ENCODE peak calls at places on chromosome 15, in nine cellular contexts. A, M, J, W, Z, V, F, R and K are unnamed samples.

GRCh38 chr15:31360843-31361763 is 34.5 kb downstream of the KLF13 start:
- DNase-seq in A (no peak), M (no peak), J (no peak), W (peak), Z (peak), V (no peak), F (peak), R (no peak), K (peak)

GRCh38 chr15:72117448-72117697 is 577 bp downstream of the MYO9A start:
- DNase-seq in A (peak), M (peak), J (peak), W (peak), Z (no peak), V (peak), F (peak), R (peak), K (peak)

GRCh38 chr15:85289677-85290365 is 90.6 kb upstream of the AKAP13 start:
- DNase-seq in A (no peak), M (peak), J (no peak), W (peak), Z (no peak), V (no peak), F (no peak), R (no peak), K (peak)

GRCh38 chr15:70875001-70875782 is 17.0 kb downstream of the THAP10 start:
- DNase-seq in A (no peak), M (no peak), J (no peak), W (no peak), Z (no peak), V (no peak), F (no peak), R (no peak), K (no peak)

GRCh38 chr15:79610021-79610420 is 177.9 kb downstream of the MINAR1 start:
- DNase-seq in A (no peak), M (no peak), J (peak), W (no peak), Z (no peak), V (no peak), F (no peak), R (no peak), K (no peak)

GRCh38 chr15:85592148-85592547 is 202.6 kb downstream of the KLHL25 start:
- DNase-seq in A (no peak), M (no peak), J (no peak), W (no peak), Z (no peak), V (no peak), F (no peak), R (no peak), K (no peak)

GRCh38 chr15:69808756-69809155 is 289.0 kb downstream of the TLE3 start:
- DNase-seq in A (no peak), M (no peak), J (no peak), W (no peak), Z (no peak), V (no peak), F (no peak), R (no peak), K (no peak)

GRCh38 chr15:68818671-68819450 is 1.8 kb downstream of the ANP32A start:
- DNase-seq in A (peak), M (peak), J (no peak), W (peak), Z (peak), V (peak), F (peak), R (peak), K (peak)

GRCh38 chr15:69305204-69305931 is 6.7 kb downstream of the PAQR5 start:
- DNase-seq in A (no peak), M (no peak), J (no peak), W (peak), Z (peak), V (no peak), F (no peak), R (no peak), K (peak)

GRCh38 chr15:85733415-85733814 is 61.3 kb downstream of the KLHL25 start:
- DNase-seq in A (no peak), M (no peak), J (no peak), W (no peak), Z (no peak), V (no peak), F (no peak), R (no peak), K (no peak)

GRCh38 chr15:91099616-91100560 is at the start of gene SV2B:
- DNase-seq in A (no peak), M (peak), J (peak), W (no peak), Z (no peak), V (no peak), F (peak), R (peak), K (peak)

GRCh38 chr15:66294157-66294931 is 976 bp downstream of the DIS3L start:
- DNase-seq in A (no peak), M (peak), J (no peak), W (peak), Z (no peak), V (peak), F (no peak), R (no peak), K (peak)

GRCh38 chr15:30042556-30042955 is 40.2 kb upstream of the GOLGA8J start:
- DNase-seq in A (no peak), M (no peak), J (peak), W (no peak), Z (no peak), V (no peak), F (no peak), R (no peak), K (no peak)

GRCh38 chr15:71245588-71245987 is 130.3 kb downstream of the THSD4 start:
- DNase-seq in A (no peak), M (no peak), J (no peak), W (no peak), Z (no peak), V (no peak), F (no peak), R (no peak), K (no peak)

GRCh38 chr15:97521894-97522293 is 438.6 kb upstream of the ARRDC4 start:
- DNase-seq in A (no peak), M (no peak), J (no peak), W (no peak), Z (no peak), V (no peak), F (peak), R (peak), K (peak)

GRCh38 chr15:48541659-48542334 is 103.7 kb downstream of the FBN1 start:
- DNase-seq in A (no peak), M (no peak), J (no peak), W (no peak), Z (no peak), V (peak), F (no peak), R (no peak), K (no peak)

GRCh38 chr15:74790080-74790916 is 8.4 kb downstream of the CSK start:
- DNase-seq in A (peak), M (peak), J (no peak), W (peak), Z (no peak), V (peak), F (peak), R (peak), K (no peak)

GRCh38 chr15:26722621-26723160 is 50.2 kb downstream of the GABRB3 start:
- DNase-seq in A (no peak), M (no peak), J (peak), W (no peak), Z (no peak), V (no peak), F (no peak), R (no peak), K (no peak)

GRCh38 chr15:64780600-64781156 is 5.3 kb upstream of the RBPMS2 start:
- DNase-seq in A (no peak), M (no peak), J (no peak), W (no peak), Z (no peak), V (no peak), F (no peak), R (no peak), K (no peak)

GRCh38 chr15:90101130-90101968 is 919 bp downstream of the IDH2 start:
- DNase-seq in A (peak), M (peak), J (no peak), W (peak), Z (peak), V (peak), F (no peak), R (peak), K (peak)

GRCh38 chr15:70627734-70628541 is 135.4 kb downstream of the UACA start:
- DNase-seq in A (no peak), M (no peak), J (no peak), W (no peak), Z (no peak), V (no peak), F (no peak), R (no peak), K (no peak)

GRCh38 chr15:63481105-63481810 is 23.1 kb upstream of the USP3 start:
- DNase-seq in A (no peak), M (no peak), J (no peak), W (no peak), Z (no peak), V (no peak), F (no peak), R (no peak), K (no peak)

GRCh38 chr15:53588773-53589172 is 170.7 kb downstream of the WDR72 start:
- DNase-seq in A (no peak), M (no peak), J (no peak), W (no peak), Z (no peak), V (no peak), F (no peak), R (no peak), K (no peak)

GRCh38 chr15:48653913-48654630 is 8.6 kb upstream of the FBN1 start:
- DNase-seq in A (no peak), M (no peak), J (peak), W (no peak), Z (no peak), V (no peak), F (no peak), R (no peak), K (no peak)

GRCh38 chr15:68149059-68149458 is 56.1 kb downstream of the CALML4 start:
- DNase-seq in A (no peak), M (no peak), J (no peak), W (no peak), Z (no peak), V (no peak), F (no peak), R (no peak), K (no peak)

GRCh38 chr15:74780983-74781672 is 752 bp upstream of the CSK start:
- DNase-seq in A (no peak), M (no peak), J (no peak), W (no peak), Z (no peak), V (no peak), F (no peak), R (no peak), K (peak)

GRCh38 chr15:89936051-89936792 is 23.5 kb upstream of the ARPIN start:
- DNase-seq in A (no peak), M (no peak), J (no peak), W (no peak), Z (no peak), V (no peak), F (no peak), R (no peak), K (no peak)

GRCh38 chr15:81400640-81401236 is 26.7 kb upstream of the TMC3 start:
- DNase-seq in A (no peak), M (peak), J (no peak), W (no peak), Z (no peak), V (no peak), F (no peak), R (no peak), K (no peak)

GRCh38 chr15:68871507-68871906 is 50.8 kb upstream of the ANP32A start:
- DNase-seq in A (no peak), M (no peak), J (no peak), W (no peak), Z (no peak), V (no peak), F (no peak), R (no peak), K (no peak)

GRCh38 chr15:72318408-72318942 is 1.5 kb downstream of the CELF6 start:
- DNase-seq in A (no peak), M (no peak), J (peak), W (no peak), Z (no peak), V (no peak), F (no peak), R (no peak), K (no peak)

GRCh38 chr15:68542771-68543544 is 35.8 kb upstream of the CORO2B start:
- DNase-seq in A (peak), M (peak), J (no peak), W (no peak), Z (no peak), V (peak), F (no peak), R (no peak), K (no peak)

DNA sequence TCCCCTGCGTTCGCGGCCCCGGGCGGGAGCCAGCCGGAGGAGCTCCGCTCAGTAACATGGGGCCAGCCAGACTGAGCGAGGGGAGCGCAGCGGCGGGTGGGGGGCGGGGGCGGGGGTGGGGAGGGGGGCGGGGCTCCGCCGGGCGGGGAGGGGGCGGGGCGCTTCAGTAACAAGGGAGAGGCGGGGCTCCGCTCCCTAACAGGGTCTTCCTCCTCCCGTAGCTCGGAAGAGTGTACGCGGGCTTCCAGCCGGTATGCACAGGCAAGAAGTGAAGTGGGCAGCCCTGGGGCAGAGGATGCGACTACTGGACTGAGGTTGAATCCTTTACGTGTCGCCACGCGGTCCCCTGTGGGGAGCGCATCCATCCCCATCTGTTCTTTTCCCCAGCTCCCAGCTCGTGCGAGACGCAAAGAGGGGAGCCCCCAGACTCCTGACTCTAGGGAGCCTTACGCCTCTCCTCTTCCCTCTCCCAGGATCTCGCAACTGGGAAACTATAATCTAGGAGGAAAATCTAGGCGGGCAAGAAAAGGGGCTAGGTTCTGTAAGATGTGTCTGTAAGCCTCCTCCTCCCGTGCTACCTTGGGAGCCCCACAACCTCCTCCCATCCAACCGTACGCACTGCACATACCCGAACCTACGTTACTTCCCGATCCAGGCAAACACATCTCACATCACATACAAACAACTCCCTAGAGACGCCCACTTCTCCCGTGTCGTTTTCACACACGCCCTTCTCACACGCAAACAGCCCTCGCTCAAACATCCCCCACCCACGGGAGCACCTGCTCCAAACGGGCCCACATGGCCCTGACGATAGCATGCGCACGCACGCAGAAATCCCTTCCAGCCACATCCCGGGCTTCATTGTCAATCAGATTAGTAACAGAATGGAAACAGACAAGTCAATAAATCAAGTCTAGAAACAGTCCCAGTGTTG is at the start of gene SHF:
- DNase-seq in A (peak), M (peak), J (no peak), W (peak), Z (peak), V (peak), F (no peak), R (no peak), K (peak)
- TF ChIP-seq POLR2A in A (peak), M (no peak), J (no peak), W (peak), Z (no peak), V (peak), F (no peak), R (no peak), K (no peak)

GRCh38 chr15:42920281-42921048 is at the start of gene TTBK2:
- DNase-seq in A (peak), M (peak), J (peak), W (peak), Z (peak), V (peak), F (peak), R (peak), K (peak)
- TF ChIP-seq POLR2A in A (peak), M (peak), J (peak), W (peak), Z (peak), V (peak), F (no peak), R (peak), K (peak)

DNA sequence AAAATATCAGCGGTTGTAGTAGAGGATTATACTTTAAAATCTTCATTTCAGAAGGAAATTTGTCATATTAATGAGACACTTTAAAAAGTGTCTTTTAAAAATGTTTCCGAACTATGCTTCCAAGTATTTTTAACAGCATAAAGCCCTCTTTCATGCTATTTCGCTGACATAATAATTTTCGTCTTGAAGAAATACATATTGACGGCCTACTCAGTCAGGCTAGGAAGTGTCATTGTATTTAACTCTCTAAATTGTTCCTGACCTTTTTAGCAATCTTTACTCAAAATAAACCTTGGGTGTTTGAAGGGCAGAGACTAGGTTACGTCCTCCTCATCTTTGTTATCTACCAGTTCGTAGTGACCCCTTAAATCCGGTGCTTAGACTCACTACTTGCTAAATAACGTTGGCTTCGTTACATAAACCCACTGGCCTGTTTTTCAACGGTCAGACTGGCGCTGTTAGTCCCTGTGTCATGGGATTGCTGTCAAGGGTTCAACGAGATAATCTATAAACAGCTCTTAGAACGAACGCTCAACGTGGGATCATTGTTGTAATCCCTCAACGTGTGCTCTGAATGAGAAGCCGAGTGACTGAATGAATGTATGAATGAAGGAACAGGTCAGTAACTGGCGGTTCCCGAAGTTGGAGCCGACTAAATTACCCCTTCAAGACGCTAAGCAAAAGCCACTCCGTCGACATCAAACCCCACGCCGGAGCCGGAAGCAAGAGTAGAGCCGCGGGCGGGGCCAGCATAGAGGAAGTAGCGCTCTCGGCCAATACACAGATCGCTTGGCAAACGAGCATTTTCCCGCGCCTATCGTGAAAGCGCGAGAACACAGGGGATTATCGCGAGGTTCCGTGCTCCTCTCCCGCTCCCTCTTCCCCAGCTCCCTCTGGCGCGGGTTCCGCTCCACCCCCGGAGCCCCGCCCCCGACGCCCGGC is 516 bp upstream of the LRRC28 start:
- DNase-seq in A (peak), M (peak), J (peak), W (peak), Z (peak), V (peak), F (no peak), R (peak), K (peak)
- TF ChIP-seq POLR2A in A (peak), M (peak), J (peak), W (peak), Z (peak), V (peak), F (no peak), R (no peak), K (peak)

GRCh38 chr15:60221356-60221755 is 176.4 kb downstream of the ANXA2 start:
- DNase-seq in A (no peak), M (no peak), J (no peak), W (no peak), Z (no peak), V (no peak), F (no peak), R (no peak), K (no peak)
- TF ChIP-seq POLR2A in A (no peak), M (no peak), J (no peak), W (no peak), Z (no peak), V (no peak), F (no peak), R (no peak), K (no peak)

GRCh38 chr15:41491889-41492288 is 1.8 kb upstream of the ITPKA start:
- DNase-seq in A (no peak), M (no peak), J (no peak), W (no peak), Z (no peak), V (no peak), F (no peak), R (no peak), K (no peak)

GRCh38 chr15:41493902-41494189 is 172 bp downstream of the ITPKA start:
- DNase-seq in A (no peak), M (no peak), J (no peak), W (no peak), Z (no peak), V (no peak), F (no peak), R (no peak), K (no peak)

GRCh38 chr15:41492597-41493204 is 973 bp upstream of the ITPKA start:
- DNase-seq in A (no peak), M (no peak), J (no peak), W (no peak), Z (no peak), V (no peak), F (no peak), R (no peak), K (no peak)

GRCh38 chr15:41494190-41494921 is 682 bp downstream of the ITPKA start:
- DNase-seq in A (no peak), M (no peak), J (no peak), W (peak), Z (peak), V (peak), F (peak), R (peak), K (no peak)

DNA sequence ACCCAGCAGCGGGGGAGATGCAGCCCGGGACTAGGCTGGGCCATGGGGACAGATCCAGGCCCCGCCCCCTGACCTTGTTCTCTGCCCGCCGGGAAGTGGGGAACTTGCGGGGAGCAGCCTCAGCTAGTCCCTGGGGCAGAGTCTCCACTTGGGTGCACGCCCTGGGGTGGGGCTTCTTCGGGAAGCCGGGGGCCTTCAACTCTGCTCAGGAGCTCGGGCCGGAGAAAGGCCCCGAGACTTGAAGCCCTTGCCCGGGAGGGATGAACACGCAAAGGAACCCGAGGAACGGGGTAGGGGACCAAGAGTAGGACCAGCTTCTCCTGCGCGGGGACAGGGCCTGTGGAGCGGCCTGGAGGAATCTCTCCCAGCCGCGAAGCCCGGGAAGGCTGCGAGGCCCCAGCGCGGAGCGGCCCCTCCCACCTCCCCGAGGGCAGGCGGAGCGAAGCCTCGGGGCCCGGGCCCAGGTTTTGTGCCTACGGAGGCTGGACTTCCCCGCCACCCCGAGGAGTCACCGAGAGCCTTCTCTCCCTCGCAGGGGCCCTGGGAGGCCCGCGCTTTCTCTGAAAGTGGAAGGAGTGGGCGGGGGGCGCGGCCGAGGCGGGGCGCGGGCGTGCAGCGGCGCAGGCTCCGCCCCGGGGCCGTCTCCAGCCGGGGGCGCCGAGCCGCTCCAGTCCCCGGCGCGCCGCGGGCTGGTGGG is at the start of gene ITPKA:
- DNase-seq in A (peak), M (peak), J (no peak), W (peak), Z (peak), V (peak), F (peak), R (peak), K (peak)
- TF ChIP-seq POLR2A in A (no peak), M (no peak), J (no peak), W (peak), Z (peak), V (no peak), F (no peak), R (no peak), K (no peak)

GRCh38 chr15:88546248-88547129 is at the start of gene DET1:
- DNase-seq in A (peak), M (peak), J (peak), W (peak), Z (peak), V (peak), F (peak), R (peak), K (peak)
- TF ChIP-seq POLR2A in A (no peak), M (no peak), J (no peak), W (no peak), Z (no peak), V (no peak), F (no peak), R (no peak), K (peak)